ENCODE peak calls at places on chromosome 14, in eight cellular contexts. One of them, this sample, is unnamed. For H3K36me3 and H3K4me1, the result is how much of the 10 kb centered on the place peaks cover.

GRCh38 chr14:61183486-61183885 is 97.7 kb downstream of the TMEM30B start:
- DNase-seq in psoas muscle: no peak
- DNase-seq in endodermal cell: no peak
- DNase-seq in OCI-LY7: no peak
- DNase-seq in pancreas: no peak
- DNase-seq in lower lobe of right lung: no peak
- DNase-seq in IMR-90: no peak
- DNase-seq in tibial nerve: no peak
- DNase-seq in this sample: no peak

GRCh38 chr14:55066223-55066622 is 14.8 kb downstream of the MAPK1IP1L start:
- DNase-seq in psoas muscle: no peak
- DNase-seq in endodermal cell: no peak
- DNase-seq in OCI-LY7: no peak
- DNase-seq in pancreas: no peak
- DNase-seq in lower lobe of right lung: no peak
- DNase-seq in IMR-90: no peak
- DNase-seq in tibial nerve: no peak
- DNase-seq in this sample: no peak

GRCh38 chr14:57060276-57060956 is 208.3 kb downstream of the EXOC5 start:
- DNase-seq in psoas muscle: no peak
- DNase-seq in endodermal cell: peak
- DNase-seq in OCI-LY7: no peak
- DNase-seq in pancreas: peak
- DNase-seq in lower lobe of right lung: no peak
- DNase-seq in IMR-90: no peak
- DNase-seq in tibial nerve: no peak
- DNase-seq in this sample: no peak

GRCh38 chr14:92670177-92670576 is 78.2 kb downstream of the LGMN start:
- DNase-seq in psoas muscle: no peak
- DNase-seq in endodermal cell: no peak
- DNase-seq in OCI-LY7: peak
- DNase-seq in pancreas: no peak
- DNase-seq in lower lobe of right lung: peak
- DNase-seq in IMR-90: peak
- DNase-seq in tibial nerve: no peak
- DNase-seq in this sample: no peak

GRCh38 chr14:105084741-105085571 is 19.7 kb upstream of the GPR132 start:
- DNase-seq in psoas muscle: no peak
- DNase-seq in endodermal cell: no peak
- DNase-seq in OCI-LY7: no peak
- DNase-seq in pancreas: no peak
- DNase-seq in lower lobe of right lung: no peak
- DNase-seq in IMR-90: no peak
- DNase-seq in tibial nerve: no peak
- DNase-seq in this sample: no peak

GRCh38 chr14:49598182-49598478 is 610 bp upstream of the LRR1 start:
- DNase-seq in psoas muscle: no peak
- DNase-seq in endodermal cell: no peak
- DNase-seq in OCI-LY7: no peak
- DNase-seq in pancreas: peak
- DNase-seq in lower lobe of right lung: no peak
- DNase-seq in IMR-90: no peak
- DNase-seq in tibial nerve: no peak
- DNase-seq in this sample: peak

GRCh38 chr14:55107766-55108554 is 21.1 kb upstream of the LGALS3 start:
- DNase-seq in psoas muscle: peak
- DNase-seq in endodermal cell: peak
- DNase-seq in OCI-LY7: no peak
- DNase-seq in pancreas: peak
- DNase-seq in lower lobe of right lung: peak
- DNase-seq in IMR-90: peak
- DNase-seq in tibial nerve: peak
- DNase-seq in this sample: peak

GRCh38 chr14:94180655-94181271 is 6.6 kb downstream of the PPP4R4 start:
- DNase-seq in psoas muscle: no peak
- DNase-seq in endodermal cell: no peak
- DNase-seq in OCI-LY7: peak
- DNase-seq in pancreas: no peak
- DNase-seq in lower lobe of right lung: no peak
- DNase-seq in IMR-90: peak
- DNase-seq in tibial nerve: no peak
- DNase-seq in this sample: peak

GRCh38 chr14:88605594-88605993 is 42.8 kb downstream of the ZC3H14 start:
- DNase-seq in psoas muscle: no peak
- DNase-seq in endodermal cell: no peak
- DNase-seq in OCI-LY7: no peak
- DNase-seq in pancreas: no peak
- DNase-seq in lower lobe of right lung: no peak
- DNase-seq in IMR-90: no peak
- DNase-seq in tibial nerve: no peak
- DNase-seq in this sample: no peak
- H3K36me3 ChIP-seq in psoas muscle: under half
- H3K36me3 ChIP-seq in endodermal cell: half or more
- H3K36me3 ChIP-seq in OCI-LY7: half or more
- H3K36me3 ChIP-seq in pancreas: under half
- H3K36me3 ChIP-seq in lower lobe of right lung: half or more
- H3K36me3 ChIP-seq in IMR-90: half or more
- H3K36me3 ChIP-seq in tibial nerve: under half
- H3K36me3 ChIP-seq in this sample: half or more

DNA sequence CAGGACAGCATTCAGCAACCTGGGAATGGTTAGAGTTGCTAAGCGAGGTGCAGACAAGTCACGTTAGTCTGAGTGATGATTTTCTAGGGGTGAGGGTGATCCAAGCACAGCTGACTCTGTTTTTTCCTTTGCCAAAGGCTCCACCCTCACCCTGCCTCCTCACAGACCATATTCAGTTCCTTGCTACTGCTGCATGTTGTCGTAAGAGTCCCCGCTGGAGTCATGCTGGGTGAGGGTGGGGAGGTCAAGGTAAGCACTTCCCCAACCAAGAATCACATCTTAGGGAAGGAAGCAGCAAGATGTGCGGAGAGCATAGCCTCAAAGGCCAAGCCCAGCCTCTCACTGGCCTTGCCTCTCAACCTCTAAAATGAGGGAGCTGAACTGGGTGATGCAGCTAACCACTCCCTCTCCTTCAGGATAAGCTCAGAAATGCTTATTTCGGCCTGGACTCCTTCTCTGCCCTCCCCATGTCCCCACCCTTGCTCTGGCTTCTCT is 66.8 kb upstream of the ACTN1 start:
- DNase-seq in psoas muscle: no peak
- DNase-seq in endodermal cell: peak
- DNase-seq in OCI-LY7: no peak
- DNase-seq in pancreas: no peak
- DNase-seq in lower lobe of right lung: no peak
- DNase-seq in IMR-90: no peak
- DNase-seq in tibial nerve: no peak
- DNase-seq in this sample: no peak
- H3K4me1 ChIP-seq in psoas muscle: half or more
- H3K4me1 ChIP-seq in endodermal cell: under half
- H3K4me1 ChIP-seq in OCI-LY7: under half
- H3K4me1 ChIP-seq in pancreas: under half
- H3K4me1 ChIP-seq in lower lobe of right lung: half or more
- H3K4me1 ChIP-seq in IMR-90: under half
- H3K4me1 ChIP-seq in tibial nerve: under half
- H3K4me1 ChIP-seq in this sample: under half

GRCh38 chr14:21385170-21385904 is 1.5 kb upstream of the SUPT16H start:
- DNase-seq in psoas muscle: no peak
- DNase-seq in endodermal cell: no peak
- DNase-seq in OCI-LY7: peak
- DNase-seq in pancreas: no peak
- DNase-seq in lower lobe of right lung: no peak
- DNase-seq in IMR-90: no peak
- DNase-seq in tibial nerve: no peak
- DNase-seq in this sample: peak
- H3K36me3 ChIP-seq in psoas muscle: under half
- H3K36me3 ChIP-seq in endodermal cell: half or more
- H3K36me3 ChIP-seq in OCI-LY7: half or more
- H3K36me3 ChIP-seq in pancreas: under half
- H3K36me3 ChIP-seq in lower lobe of right lung: half or more
- H3K36me3 ChIP-seq in IMR-90: under half
- H3K36me3 ChIP-seq in tibial nerve: under half
- H3K36me3 ChIP-seq in this sample: under half

GRCh38 chr14:101761032-101761880 is at the start of gene PPP2R5C:
- DNase-seq in psoas muscle: peak
- DNase-seq in endodermal cell: peak
- DNase-seq in OCI-LY7: peak
- DNase-seq in pancreas: peak
- DNase-seq in lower lobe of right lung: peak
- DNase-seq in IMR-90: peak
- DNase-seq in tibial nerve: peak
- DNase-seq in this sample: peak
- H3K4me1 ChIP-seq in psoas muscle: under half
- H3K4me1 ChIP-seq in endodermal cell: under half
- H3K4me1 ChIP-seq in OCI-LY7: under half
- H3K4me1 ChIP-seq in pancreas: under half
- H3K4me1 ChIP-seq in lower lobe of right lung: under half
- H3K4me1 ChIP-seq in IMR-90: under half
- H3K4me1 ChIP-seq in tibial nerve: under half
- H3K4me1 ChIP-seq in this sample: under half

GRCh38 chr14:39184628-39185255 is 9.7 kb downstream of the PNN start:
- DNase-seq in psoas muscle: no peak
- DNase-seq in endodermal cell: no peak
- DNase-seq in OCI-LY7: no peak
- DNase-seq in pancreas: no peak
- DNase-seq in lower lobe of right lung: no peak
- DNase-seq in IMR-90: no peak
- DNase-seq in tibial nerve: no peak
- DNase-seq in this sample: no peak

GRCh38 chr14:39181026-39181692 is 6.1 kb downstream of the PNN start:
- DNase-seq in psoas muscle: no peak
- DNase-seq in endodermal cell: no peak
- DNase-seq in OCI-LY7: no peak
- DNase-seq in pancreas: no peak
- DNase-seq in lower lobe of right lung: no peak
- DNase-seq in IMR-90: no peak
- DNase-seq in tibial nerve: no peak
- DNase-seq in this sample: no peak

GRCh38 chr14:39185256-39186049 is 10.4 kb downstream of the PNN start:
- DNase-seq in psoas muscle: no peak
- DNase-seq in endodermal cell: no peak
- DNase-seq in OCI-LY7: no peak
- DNase-seq in pancreas: no peak
- DNase-seq in lower lobe of right lung: no peak
- DNase-seq in IMR-90: no peak
- DNase-seq in tibial nerve: no peak
- DNase-seq in this sample: no peak

GRCh38 chr14:39181693-39182047 is 6.6 kb downstream of the PNN start:
- DNase-seq in psoas muscle: no peak
- DNase-seq in endodermal cell: no peak
- DNase-seq in OCI-LY7: no peak
- DNase-seq in pancreas: no peak
- DNase-seq in lower lobe of right lung: no peak
- DNase-seq in IMR-90: no peak
- DNase-seq in tibial nerve: no peak
- DNase-seq in this sample: no peak

GRCh38 chr14:39182770-39183684 is 8.0 kb downstream of the PNN start:
- DNase-seq in psoas muscle: no peak
- DNase-seq in endodermal cell: no peak
- DNase-seq in OCI-LY7: no peak
- DNase-seq in pancreas: no peak
- DNase-seq in lower lobe of right lung: no peak
- DNase-seq in IMR-90: no peak
- DNase-seq in tibial nerve: no peak
- DNase-seq in this sample: no peak
- H3K36me3 ChIP-seq in psoas muscle: under half
- H3K36me3 ChIP-seq in endodermal cell: half or more
- H3K36me3 ChIP-seq in OCI-LY7: half or more
- H3K36me3 ChIP-seq in pancreas: under half
- H3K36me3 ChIP-seq in lower lobe of right lung: half or more
- H3K36me3 ChIP-seq in IMR-90: under half
- H3K36me3 ChIP-seq in tibial nerve: under half
- H3K36me3 ChIP-seq in this sample: half or more

DNA sequence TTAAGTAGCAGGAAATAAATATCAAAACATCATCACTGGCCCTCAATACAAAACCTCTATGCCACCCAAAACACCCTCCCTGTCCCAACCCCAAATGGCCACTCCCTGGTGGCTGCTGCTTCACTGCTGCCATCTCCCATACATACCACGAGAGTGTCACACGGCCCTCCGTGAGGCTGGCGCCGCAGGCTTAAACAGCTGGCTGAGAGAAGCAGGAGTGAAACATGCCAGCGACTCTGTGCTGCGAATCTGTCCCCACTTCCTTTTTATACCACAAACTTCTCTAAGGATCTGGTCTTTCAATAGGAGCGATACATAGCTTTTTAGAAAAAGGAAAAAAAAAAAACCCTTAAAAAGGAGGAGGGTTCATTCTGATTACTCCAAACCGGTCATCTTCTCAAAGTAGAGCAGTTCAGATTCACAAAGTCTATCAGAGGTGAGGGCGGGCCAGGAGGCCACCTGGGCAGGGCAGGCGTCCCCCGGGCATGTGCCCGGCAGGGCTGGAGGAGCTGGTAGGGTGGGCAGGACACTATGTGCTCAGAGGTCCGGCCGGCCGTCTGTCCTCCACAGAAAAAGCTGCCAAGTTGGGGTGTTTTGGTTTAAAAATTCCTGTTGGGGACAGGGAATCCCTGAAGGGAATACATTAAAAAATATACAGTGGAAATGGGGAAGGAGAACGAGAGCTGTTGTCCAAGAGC is 26.5 kb downstream of the MAX start:
- DNase-seq in psoas muscle: no peak
- DNase-seq in endodermal cell: no peak
- DNase-seq in OCI-LY7: no peak
- DNase-seq in pancreas: no peak
- DNase-seq in lower lobe of right lung: no peak
- DNase-seq in IMR-90: no peak
- DNase-seq in tibial nerve: peak
- DNase-seq in this sample: no peak
- H3K4me1 ChIP-seq in psoas muscle: half or more
- H3K4me1 ChIP-seq in endodermal cell: under half
- H3K4me1 ChIP-seq in OCI-LY7: under half
- H3K4me1 ChIP-seq in pancreas: under half
- H3K4me1 ChIP-seq in lower lobe of right lung: under half
- H3K4me1 ChIP-seq in IMR-90: under half
- H3K4me1 ChIP-seq in tibial nerve: under half
- H3K4me1 ChIP-seq in this sample: under half